ENCODE peak calls at places on chromosomes 7 and 10, in four cellular contexts. U is A549, Y is GM12878, I is K562. B is an unnamed sample.

GRCh38 chr10:42952931-42953683 is 123.8 kb upstream of the RET start:
- DNase-seq in I (no peak), U (no peak), Y (no peak), B (no peak)

GRCh38 chr10:43194861-43195260 is 56.6 kb downstream of the CSGALNACT2 start:
- DNase-seq in Y (no peak), U (no peak), I (no peak), B (no peak)

GRCh38 chr7:83148776-83149175 is 13.9 kb downstream of the PCLO start:
- DNase-seq in I (no peak), U (peak), Y (no peak), B (no peak)

GRCh38 chr10:46270086-46270811 is 16.5 kb upstream of the ANTXRL start:
- DNase-seq in U (no peak), Y (no peak), I (no peak), B (no peak)

GRCh38 chr10:86065711-86066251 is 300.8 kb downstream of the GRID1 start:
- DNase-seq in I (no peak), U (no peak), Y (no peak), B (no peak)

GRCh38 chr10:79023489-79024162 is 45.1 kb upstream of the ZMIZ1 start:
- DNase-seq in Y (no peak), I (no peak), U (no peak), B (no peak)

GRCh38 chr10:58932821-58933314 is 243.6 kb upstream of the PHYHIPL start:
- DNase-seq in U (no peak), I (no peak), Y (no peak), B (no peak)

GRCh38 chr10:5297996-5298395 is 66.8 kb upstream of the UCN3 start:
- DNase-seq in Y (no peak), I (no peak), U (no peak), B (no peak)

GRCh38 chr10:86533328-86533727 is 11.7 kb upstream of the WAPL start:
- DNase-seq in U (no peak), I (no peak), Y (no peak), B (no peak)

GRCh38 chr7:129278688-129279087 is 53.9 kb downstream of the AHCYL2 start:
- DNase-seq in Y (no peak), I (no peak), U (no peak), B (no peak)

GRCh38 chr7:36005286-36005685 is 147.8 kb upstream of the EEPD1 start:
- DNase-seq in I (no peak), U (no peak), Y (no peak), B (no peak)

GRCh38 chr7:23308754-23309153 is 9.6 kb downstream of the MALSU1 start:
- DNase-seq in U (no peak), Y (no peak), I (no peak), B (no peak)

GRCh38 chr7:146201945-146202344 is 85.3 kb downstream of the CNTNAP2 start:
- DNase-seq in Y (no peak), I (no peak), U (no peak), B (no peak)

GRCh38 chr10:119449760-119450461 is 92.6 kb downstream of the RGS10 start:
- DNase-seq in U (peak), Y (no peak), I (no peak), B (no peak)

GRCh38 chr7:27359737-27360136 is 117.1 kb downstream of the EVX1 start:
- DNase-seq in Y (no peak), U (no peak), I (no peak), B (no peak)

GRCh38 chr10:59817806-59818205 is 64.6 kb upstream of the MRLN start:
- DNase-seq in I (no peak), Y (no peak), U (no peak), B (no peak)

GRCh38 chr7:36301914-36302771 is 87.5 kb upstream of the ANLN start:
- DNase-seq in U (no peak), Y (no peak), I (peak), B (no peak)

GRCh38 chr10:11830836-11831519 is 7.8 kb downstream of the PROSER2 start:
- DNase-seq in U (no peak), Y (no peak), I (no peak), B (no peak)

GRCh38 chr10:101001225-101002035 is 1.8 kb downstream of the LZTS2 start:
- DNase-seq in Y (no peak), U (no peak), I (no peak), B (no peak)

GRCh38 chr10:85658518-85658917 is 708.1 kb downstream of the GRID1 start:
- DNase-seq in I (no peak), Y (no peak), U (no peak), B (no peak)

GRCh38 chr10:14532473-14533251 is 201.9 kb upstream of the FRMD4A start:
- DNase-seq in Y (no peak), U (peak), I (no peak), B (peak)

GRCh38 chr10:15201589-15202300 is 33.3 kb upstream of the NMT2 start:
- DNase-seq in U (no peak), I (no peak), Y (no peak), B (no peak)

GRCh38 chr7:1539346-1540321 is 9.1 kb downstream of the MAFK start:
- DNase-seq in I (no peak), U (peak), Y (no peak), B (no peak)

GRCh38 chr7:150339369-150339768 is 2.1 kb downstream of the RARRES2 start:
- DNase-seq in Y (no peak), U (no peak), I (no peak), B (no peak)

DNA sequence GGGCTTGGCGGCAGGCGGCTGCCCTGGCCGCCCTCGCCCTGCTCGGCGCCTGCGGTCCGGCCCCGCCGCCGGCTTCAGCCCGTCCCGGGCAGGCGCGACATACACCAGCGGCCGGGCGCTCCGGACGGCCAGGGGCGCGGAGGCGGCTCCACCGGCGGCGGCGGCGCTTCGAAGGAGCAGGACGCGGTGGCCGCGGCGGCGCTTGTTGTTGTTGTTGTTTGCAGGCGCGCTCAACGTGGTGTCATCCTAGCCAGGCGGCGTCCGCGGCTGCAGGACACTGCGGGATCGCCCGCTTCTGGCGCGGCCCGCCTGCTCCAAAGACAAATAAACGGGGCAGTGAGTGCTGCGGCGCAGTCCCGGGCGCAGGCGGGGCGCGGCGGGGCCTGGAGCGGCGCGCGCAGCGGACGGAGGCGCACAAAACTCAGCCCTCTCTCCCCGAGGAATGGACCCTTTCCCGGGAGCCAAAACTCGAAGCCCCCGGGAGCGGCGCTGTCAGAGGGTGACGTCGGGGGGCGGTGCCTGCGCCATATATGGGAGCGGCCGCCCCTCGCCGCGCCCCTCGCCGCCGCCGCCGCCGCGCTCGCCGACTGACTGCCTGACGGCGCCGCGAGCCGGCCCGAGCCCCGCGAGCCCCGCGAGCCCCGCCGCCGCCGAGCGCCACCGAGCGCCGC is at the start of gene EBF3:
- DNase-seq in U (peak), I (peak), Y (no peak), B (no peak)
- TF ChIP-seq POLR2AphosphoS2 in U (no peak), I (no peak), Y (no peak), B (no peak)

DNA sequence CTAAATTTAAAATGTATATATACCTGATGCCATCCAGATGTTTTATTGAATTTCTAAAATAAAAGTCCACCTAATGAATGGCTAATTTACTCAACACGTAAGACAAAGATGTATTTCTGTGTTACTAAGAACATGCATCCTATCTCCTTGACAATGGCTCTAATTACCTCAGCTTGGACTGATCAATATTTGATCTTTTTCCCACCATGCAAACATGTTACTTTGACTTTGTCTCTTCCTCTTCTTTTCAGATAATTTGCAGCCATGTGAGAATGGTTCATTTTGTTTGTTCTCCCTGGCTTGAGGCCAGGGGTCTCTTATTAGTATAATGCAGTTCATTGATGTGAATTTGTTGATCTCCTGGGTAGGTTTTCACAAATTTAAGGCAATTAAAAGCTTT is 302.1 kb downstream of the ADK start:
- DNase-seq in Y (no peak), I (no peak), U (no peak), B (peak)
- TF ChIP-seq POLR2AphosphoS2 in Y (no peak), I (no peak), U (no peak), B (no peak)

GRCh38 chr7:32093415-32094408 is 23.5 kb upstream of the PDE1C start:
- DNase-seq in Y (no peak), U (peak), I (no peak), B (no peak)
- TF ChIP-seq POLR2AphosphoS2 in Y (no peak), U (no peak), I (no peak), B (no peak)

DNA sequence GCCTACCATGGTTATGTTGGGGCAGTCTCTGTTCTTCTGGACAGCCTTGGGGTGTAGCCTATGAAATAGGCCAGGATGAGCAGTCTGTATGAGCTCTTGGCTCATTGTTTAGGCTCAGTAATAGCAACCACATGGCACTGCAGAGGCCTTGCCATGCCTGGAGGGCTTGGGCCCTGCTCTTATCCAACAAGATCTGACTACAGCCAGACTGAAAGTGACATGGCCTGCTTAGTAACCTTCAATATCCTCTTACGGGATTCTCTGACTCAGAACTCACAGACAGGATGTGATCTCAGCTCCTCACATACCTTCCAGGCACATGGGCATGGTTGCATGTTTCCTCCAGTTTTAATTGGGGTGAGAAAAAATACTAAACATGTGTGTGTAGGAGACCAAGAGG is 289.3 kb downstream of the PTEN start:
- DNase-seq in Y (peak), U (peak), I (no peak), B (no peak)
- TF ChIP-seq POLR2AphosphoS2 in Y (no peak), U (no peak), I (no peak), B (no peak)

GRCh38 chr7:47183896-47184629 is 397.8 kb downstream of the TNS3 start:
- DNase-seq in Y (no peak), U (no peak), I (no peak), B (no peak)

GRCh38 chr7:47180268-47180826 is 401.6 kb downstream of the TNS3 start:
- DNase-seq in I (peak), Y (no peak), U (peak), B (peak)

GRCh38 chr7:47185193-47185592 is 396.7 kb downstream of the TNS3 start:
- DNase-seq in U (no peak), I (no peak), Y (no peak), B (no peak)

GRCh38 chr7:47185839-47186238 is 396.1 kb downstream of the TNS3 start:
- DNase-seq in U (no peak), I (no peak), Y (no peak), B (no peak)

GRCh38 chr7:47181609-47182264 is 400.2 kb downstream of the TNS3 start:
- DNase-seq in U (no peak), Y (no peak), I (no peak), B (no peak)
- TF ChIP-seq POLR2AphosphoS2 in U (no peak), Y (no peak), I (no peak), B (no peak)

GRCh38 chr7:101435461-101436225 is 73.0 kb downstream of the COL26A1 start:
- DNase-seq in U (no peak), Y (no peak), I (no peak), B (no peak)

GRCh38 chr7:101432316-101432715 is 69.6 kb downstream of the COL26A1 start:
- DNase-seq in Y (no peak), U (no peak), I (no peak), B (no peak)

GRCh38 chr7:101433688-101434087 is 71.0 kb downstream of the COL26A1 start:
- DNase-seq in Y (no peak), I (no peak), U (no peak), B (no peak)

GRCh38 chr7:101436226-101436745 is 73.6 kb downstream of the COL26A1 start:
- DNase-seq in I (no peak), U (no peak), Y (no peak), B (no peak)

GRCh38 chr7:101436857-101437576 is 74.3 kb downstream of the COL26A1 start:
- DNase-seq in Y (no peak), I (peak), U (peak), B (no peak)
- TF ChIP-seq POLR2AphosphoS2 in Y (no peak), I (no peak), U (no peak), B (no peak)

B was measured in HepG2.